ENCODE peak calls at places on chromosomes 3 and 15, in eight cellular contexts. V is Calu3, L is GOT3, W is HT1080, C is NCI-H460, G is cardiac muscle cell, D is fibroblast of lung, Z is KBM-7. T is an unnamed sample.

GRCh38 chr15:73927476-73928240 is 1.4 kb downstream of the LOXL1 start:
- DNase-seq in V (peak), L (no peak), Z (peak), W (peak), D (peak), G (peak), C (peak), T (peak)

GRCh38 chr3:61146010-61146569 is 105.2 kb downstream of the FHIT start:
- DNase-seq in D (no peak), G (no peak), Z (no peak), L (no peak), C (no peak), V (no peak), W (no peak), T (no peak)

GRCh38 chr3:15297592-15298350 is 34.6 kb downstream of the SH3BP5 start:
- DNase-seq in V (no peak), L (no peak), W (no peak), G (peak), D (no peak), Z (no peak), C (no peak), T (no peak)

GRCh38 chr15:48962662-48963523 is 826 bp downstream of the SHC4 start:
- DNase-seq in C (no peak), W (no peak), V (peak), G (peak), Z (no peak), D (peak), L (no peak), T (peak)

GRCh38 chr3:23723930-23724329 is 81.8 kb upstream of the UBE2E1 start:
- DNase-seq in Z (peak), L (no peak), G (no peak), C (no peak), D (no peak), V (no peak), W (no peak), T (no peak)

GRCh38 chr3:73729969-73730440 is 105.3 kb upstream of the PDZRN3 start:
- DNase-seq in C (no peak), Z (no peak), V (no peak), D (no peak), W (no peak), G (no peak), L (no peak), T (no peak)

GRCh38 chr15:68391084-68391483 is 40.9 kb downstream of the ITGA11 start:
- DNase-seq in W (no peak), V (no peak), D (no peak), L (no peak), C (no peak), G (no peak), Z (no peak), T (peak)

GRCh38 chr15:44788748-44789147 is 52.4 kb downstream of the TRIM69 start:
- DNase-seq in Z (no peak), G (no peak), L (no peak), V (no peak), W (peak), C (no peak), D (peak), T (no peak)

GRCh38 chr3:140717915-140718314 is 40.1 kb downstream of the TRIM42 start:
- DNase-seq in C (no peak), L (no peak), Z (no peak), G (no peak), D (no peak), W (no peak), V (no peak), T (no peak)

GRCh38 chr3:45105855-45106655 is 40.1 kb downstream of the CDCP1 start:
- DNase-seq in D (peak), G (no peak), Z (peak), C (no peak), L (no peak), V (no peak), W (peak), T (no peak)

GRCh38 chr15:73964736-73965093 is 27.4 kb downstream of the STOML1 start:
- DNase-seq in W (peak), L (peak), C (peak), G (peak), Z (peak), V (peak), D (peak), T (peak)

GRCh38 chr3:149936812-149937230 is 33.9 kb downstream of the PFN2 start:
- DNase-seq in D (peak), Z (peak), C (peak), L (no peak), W (peak), G (peak), V (peak), T (peak)

T was measured in BE2C.